ENCODE peak calls at places on chromosomes 2 and 18, in six cellular contexts. T is HepG2, V is spleen, W is suprapubic skin, Y is HCT116, J is breast epithelium. L is an unnamed sample.

GRCh38 chr2:43819489-43820163 is 19.0 kb downstream of the ABCG5 start:
- DNase-seq in Y (no peak), J (no peak), T (no peak), V (no peak), W (no peak), L (no peak)

GRCh38 chr2:47072728-47073191 is 82.3 kb downstream of the STPG4 start:
- DNase-seq in Y (no peak), W (no peak), V (no peak), J (no peak), T (no peak), L (no peak)

GRCh38 chr2:112933261-112933660 is 22.3 kb downstream of the IL37 start:
- DNase-seq in Y (no peak), J (no peak), T (no peak), V (no peak), W (no peak), L (no peak)

GRCh38 chr2:101509498-101510274 is 34.8 kb upstream of the RFX8 start:
- DNase-seq in T (no peak), Y (no peak), V (no peak), W (no peak), J (no peak), L (no peak)

GRCh38 chr2:98110741-98111140 is 23.8 kb downstream of the VWA3B start:
- DNase-seq in Y (no peak), T (no peak), W (no peak), V (no peak), J (no peak), L (no peak)

GRCh38 chr2:182717451-182718215 is 1.6 kb downstream of the DNAJC10 start:
- DNase-seq in V (no peak), W (no peak), T (no peak), Y (no peak), J (no peak), L (no peak)

GRCh38 chr2:238106339-238106697 is 6.2 kb downstream of the ESPNL start:
- DNase-seq in Y (no peak), W (no peak), T (no peak), V (no peak), J (peak; percentile 35), L (no peak)

GRCh38 chr18:77811510-77811909 is 561.9 kb downstream of the GALR1 start:
- DNase-seq in W (no peak), J (no peak), V (no peak), T (no peak), Y (no peak), L (no peak)

GRCh38 chr2:217902281-217903141 is 100.3 kb downstream of the TNS1 start:
- DNase-seq in T (peak; percentile 100), V (peak; percentile 88), W (peak; percentile 90), J (no peak), Y (no peak), L (peak; percentile 84)

GRCh38 chr2:29004755-29005154 is 23.7 kb downstream of the TOGARAM2 start:
- DNase-seq in W (no peak), Y (no peak), V (no peak), J (no peak), T (no peak), L (no peak)

GRCh38 chr2:53536583-53537361 is 230.8 kb upstream of the CHAC2 start:
- DNase-seq in Y (no peak), T (no peak), V (no peak), J (no peak), W (no peak), L (no peak)

GRCh38 chr18:11752116-11752911 is 63.2 kb downstream of the GNAL start:
- DNase-seq in T (no peak), Y (no peak), J (no peak), W (no peak), V (no peak), L (no peak)

GRCh38 chr2:201607568-201607967 is 35.7 kb downstream of the TMEM237 start:
- DNase-seq in Y (no peak), T (no peak), V (no peak), J (no peak), W (no peak), L (no peak)

GRCh38 chr2:62785810-62786593 is 80.5 kb downstream of the EHBP1 start:
- DNase-seq in W (no peak), J (no peak), T (no peak), Y (no peak), V (no peak), L (no peak)

GRCh38 chr2:39581866-39582265 is 83.9 kb upstream of the TMEM178A start:
- DNase-seq in T (no peak), V (no peak), J (no peak), Y (no peak), W (no peak), L (no peak)

GRCh38 chr2:28652217-28652616 is 99.4 kb upstream of the PPP1CB start:
- DNase-seq in Y (no peak), J (no peak), T (no peak), W (no peak), V (no peak), L (no peak)

GRCh38 chr2:200288670-200289429 is 17.6 kb upstream of the SPATS2L start:
- DNase-seq in J (peak; percentile 63), T (no peak), Y (no peak), W (no peak), V (no peak), L (peak; percentile 47)

GRCh38 chr2:73283545-73284295 is 558 bp downstream of the FBXO41 start:
- DNase-seq in V (no peak), W (no peak), Y (no peak), J (no peak), T (no peak), L (no peak)

GRCh38 chr2:128388414-128389032 is 69.9 kb upstream of the HS6ST1 start:
- DNase-seq in J (peak; percentile 30), Y (no peak), V (peak; percentile 63), T (no peak), W (peak; percentile 61), L (no peak)

GRCh38 chr2:173090291-173090877 is 14.7 kb downstream of the MAP3K20 start:
- DNase-seq in Y (no peak), V (no peak), J (no peak), W (no peak), T (no peak), L (no peak)

GRCh38 chr2:176072951-176073904 is 10.5 kb downstream of the EVX2 start:
- DNase-seq in V (no peak), W (no peak), Y (no peak), J (no peak), T (no peak), L (no peak)
- TF ChIP-seq POLR2A in V (no peak), W (no peak), Y (no peak), J (no peak), T (no peak), L (no peak)

DNA sequence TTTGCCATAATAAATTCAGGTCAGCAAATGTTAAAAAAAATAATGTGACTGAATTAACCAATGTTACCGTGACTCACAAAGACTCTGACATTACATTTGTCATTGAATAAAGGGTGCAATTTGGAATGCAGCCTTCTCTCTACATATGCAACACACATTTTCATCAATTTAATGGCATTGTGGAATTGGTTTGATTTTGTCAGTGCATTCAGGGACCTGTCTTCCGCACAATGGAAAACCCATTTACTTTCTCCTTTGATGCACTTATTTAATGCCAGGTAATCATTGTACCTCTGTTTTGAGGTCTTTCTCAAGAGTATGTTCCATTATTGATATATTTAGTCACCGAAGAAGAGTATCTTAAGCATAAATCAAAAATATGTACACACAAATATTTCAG is 1099.3 kb downstream of the SOCS6 start:
- DNase-seq in Y (no peak), W (no peak), V (no peak), J (no peak), T (no peak), L (no peak)
- TF ChIP-seq POLR2AphosphoS5 in Y (no peak), W (no peak), V (no peak), J (no peak), T (no peak), L (no peak)

DNA sequence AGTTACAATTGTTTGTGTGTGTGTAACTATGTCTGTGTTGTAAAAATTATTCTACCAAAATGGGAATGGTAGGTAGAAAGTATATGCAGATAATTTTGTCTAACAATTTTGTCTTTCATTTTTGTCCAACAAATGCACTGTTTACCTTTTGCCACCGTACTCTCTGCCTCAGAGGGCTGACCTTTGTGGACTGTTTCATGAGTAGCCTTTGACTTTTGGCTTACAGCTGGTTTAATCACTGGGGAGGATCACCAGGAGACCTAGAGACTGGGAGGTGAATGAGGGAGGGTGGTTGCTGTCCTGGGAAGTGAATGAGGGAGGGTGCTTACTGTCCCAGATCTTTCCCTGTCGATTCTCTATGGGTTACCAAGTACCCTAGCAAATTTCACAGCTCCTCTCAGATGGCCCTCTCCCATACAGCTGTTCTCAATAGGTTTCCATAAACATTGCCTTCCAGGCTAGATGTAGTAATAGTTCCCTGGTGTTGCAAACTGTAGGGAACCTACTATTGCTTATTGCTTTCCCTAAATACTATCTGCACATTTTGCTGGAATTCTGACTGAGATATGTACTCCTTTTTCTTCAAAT is 26.5 kb upstream of the CXXC1 start:
- DNase-seq in V (no peak), Y (no peak), W (no peak), J (no peak), T (no peak), L (no peak)
- H3K4me3 ChIP-seq in V (no peak overlapping the region), Y (no peak overlapping the region), W (no peak overlapping the region), J (no peak overlapping the region), T (no peak overlapping the region), L (no peak overlapping the region)

GRCh38 chr2:37671013-37671815 is at the start of gene CDC42EP3:
- DNase-seq in T (no peak), Y (no peak), V (peak; percentile 94), J (peak; percentile 56), W (peak; percentile 82), L (peak; percentile 74)
- TF ChIP-seq POLR2A in T (no peak), Y (peak; percentile 91), V (peak; percentile 22), J (no peak), W (peak; percentile 26), L (peak; percentile 86)

GRCh38 chr2:161139098-161139987 is 20.9 kb upstream of the TANK start:
- DNase-seq in V (no peak), J (no peak), W (no peak), Y (no peak), T (no peak), L (no peak)
- TF ChIP-seq POLR2AphosphoS5 in V (no peak), J (no peak), W (no peak), Y (no peak), T (no peak), L (no peak)

GRCh38 chr2:134253117-134253704 is 661 bp upstream of the MGAT5 start:
- DNase-seq in W (no peak), J (no peak), Y (no peak), V (no peak), T (no peak), L (no peak)

GRCh38 chr2:134253804-134254203 is at the start of gene MGAT5:
- DNase-seq in V (no peak), T (no peak), W (no peak), Y (no peak), J (no peak), L (peak; percentile 56)

GRCh38 chr2:134256961-134257360 is 3.1 kb downstream of the MGAT5 start:
- DNase-seq in J (no peak), V (no peak), T (no peak), Y (no peak), W (no peak), L (no peak)

GRCh38 chr2:134252092-134252775 is 1.6 kb upstream of the MGAT5 start:
- DNase-seq in W (no peak), T (no peak), J (no peak), V (peak; percentile 88), Y (no peak), L (no peak)

DNA sequence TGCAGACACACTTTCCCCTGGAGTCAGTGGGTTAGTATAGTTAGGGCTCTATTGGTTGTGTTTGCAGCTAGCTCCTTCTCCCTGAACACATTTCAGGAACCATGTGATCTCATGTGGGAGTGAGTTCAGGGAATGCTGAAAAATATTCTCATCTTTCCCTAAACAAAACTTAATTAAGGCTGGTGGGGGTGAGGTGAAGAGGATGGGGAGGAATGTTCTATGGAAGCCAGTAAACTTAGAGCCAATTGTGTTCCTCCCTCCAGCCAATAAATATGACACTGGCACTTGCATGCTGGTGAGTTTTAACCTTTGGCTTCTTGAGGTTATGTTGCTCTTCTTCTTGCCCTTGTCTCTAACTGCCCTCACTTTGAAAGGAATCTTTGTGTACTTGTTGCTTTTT is 964 bp downstream of the MGAT5 start:
- DNase-seq in V (no peak), Y (no peak), W (no peak), T (no peak), J (no peak), L (no peak)
- H3K4me3 ChIP-seq in V (no peak overlapping the region), Y (no peak overlapping the region), W (no peak overlapping the region), T (no peak overlapping the region), J (no peak overlapping the region), L (no peak overlapping the region)